ENCODE peak calls at places on chromosome 5, in five cellular contexts. One of them, this sample, is unnamed.

GRCh38 chr5:138760448-138761110 is 7.4 kb downstream of the CTNNA1 start:
- DNase-seq in GM12878: no peak
- DNase-seq in HCT116: no peak
- DNase-seq in HepG2: no peak
- DNase-seq in K562: no peak
- DNase-seq in this sample: no peak

GRCh38 chr5:108747111-108748009 is at the start of gene FER:
- DNase-seq in GM12878: peak; percentile 58
- DNase-seq in HCT116: peak; percentile 75
- DNase-seq in HepG2: peak; percentile 12
- DNase-seq in K562: peak; percentile 48
- DNase-seq in this sample: peak; percentile 48

GRCh38 chr5:5494489-5495402 is 72.3 kb downstream of the ICE1 start:
- DNase-seq in GM12878: peak; percentile 12
- DNase-seq in HCT116: peak; percentile 55
- DNase-seq in HepG2: peak; percentile 51
- DNase-seq in K562: peak; percentile 98
- DNase-seq in this sample: no peak

GRCh38 chr5:58998539-58998938 is 415.7 kb downstream of the RAB3C start:
- DNase-seq in GM12878: no peak
- DNase-seq in HCT116: no peak
- DNase-seq in HepG2: no peak
- DNase-seq in K562: no peak
- DNase-seq in this sample: peak; percentile 54

GRCh38 chr5:26690511-26690910 is 347.9 kb downstream of the CDH9 start:
- DNase-seq in GM12878: no peak
- DNase-seq in HCT116: no peak
- DNase-seq in HepG2: no peak
- DNase-seq in K562: no peak
- DNase-seq in this sample: no peak

GRCh38 chr5:62139741-62140140 is 166.3 kb upstream of the KIF2A start:
- DNase-seq in GM12878: no peak
- DNase-seq in HCT116: no peak
- DNase-seq in HepG2: no peak
- DNase-seq in K562: no peak
- DNase-seq in this sample: no peak

GRCh38 chr5:173324115-173325001 is 3.9 kb downstream of the STC2 start:
- DNase-seq in GM12878: no peak
- DNase-seq in HCT116: no peak
- DNase-seq in HepG2: no peak
- DNase-seq in K562: peak; percentile 69
- DNase-seq in this sample: no peak

GRCh38 chr5:178564386-178564785 is 25.8 kb downstream of the COL23A1 start:
- DNase-seq in GM12878: no peak
- DNase-seq in HCT116: no peak
- DNase-seq in HepG2: no peak
- DNase-seq in K562: no peak
- DNase-seq in this sample: no peak

GRCh38 chr5:172444626-172445365 is 9.5 kb downstream of the SH3PXD2B start:
- DNase-seq in GM12878: no peak
- DNase-seq in HCT116: no peak
- DNase-seq in HepG2: no peak
- DNase-seq in K562: no peak
- DNase-seq in this sample: no peak

GRCh38 chr5:44332360-44332971 is 56.8 kb downstream of the FGF10 start:
- DNase-seq in GM12878: no peak
- DNase-seq in HCT116: peak; percentile 39
- DNase-seq in HepG2: peak; percentile 17
- DNase-seq in K562: peak; percentile 31
- DNase-seq in this sample: peak; percentile 48

GRCh38 chr5:42894057-42894456 is 82.4 kb upstream of the SELENOP start:
- DNase-seq in GM12878: no peak
- DNase-seq in HCT116: no peak
- DNase-seq in HepG2: no peak
- DNase-seq in K562: no peak
- DNase-seq in this sample: no peak

GRCh38 chr5:173395257-173395932 is 67.2 kb upstream of the STC2 start:
- DNase-seq in GM12878: no peak
- DNase-seq in HCT116: peak; percentile 6
- DNase-seq in HepG2: peak; percentile 16
- DNase-seq in K562: peak; percentile 25
- DNase-seq in this sample: peak; percentile 12

GRCh38 chr5:170107674-170108073 is 2.0 kb downstream of the FOXI1 start:
- DNase-seq in GM12878: no peak
- DNase-seq in HCT116: no peak
- DNase-seq in HepG2: no peak
- DNase-seq in K562: no peak
- DNase-seq in this sample: no peak

GRCh38 chr5:121251954-121252353 is 599.7 kb upstream of the FTMT start:
- DNase-seq in GM12878: no peak
- DNase-seq in HCT116: peak; percentile 40
- DNase-seq in HepG2: peak; percentile 10
- DNase-seq in K562: no peak
- DNase-seq in this sample: peak; percentile 34

GRCh38 chr5:31824886-31825774 is 186.2 kb downstream of the PDZD2 start:
- DNase-seq in GM12878: no peak
- DNase-seq in HCT116: peak; percentile 61
- DNase-seq in HepG2: peak; percentile 41
- DNase-seq in K562: no peak
- DNase-seq in this sample: peak; percentile 36

GRCh38 chr5:54611290-54611951 is 93.9 kb downstream of the SNX18 start:
- DNase-seq in GM12878: no peak
- DNase-seq in HCT116: no peak
- DNase-seq in HepG2: no peak
- DNase-seq in K562: no peak
- DNase-seq in this sample: no peak
- TF ChIP-seq REST in GM12878: no peak
- TF ChIP-seq REST in HCT116: no peak
- TF ChIP-seq REST in HepG2: no peak
- TF ChIP-seq REST in K562: no peak
- TF ChIP-seq REST in this sample: no peak

DNA sequence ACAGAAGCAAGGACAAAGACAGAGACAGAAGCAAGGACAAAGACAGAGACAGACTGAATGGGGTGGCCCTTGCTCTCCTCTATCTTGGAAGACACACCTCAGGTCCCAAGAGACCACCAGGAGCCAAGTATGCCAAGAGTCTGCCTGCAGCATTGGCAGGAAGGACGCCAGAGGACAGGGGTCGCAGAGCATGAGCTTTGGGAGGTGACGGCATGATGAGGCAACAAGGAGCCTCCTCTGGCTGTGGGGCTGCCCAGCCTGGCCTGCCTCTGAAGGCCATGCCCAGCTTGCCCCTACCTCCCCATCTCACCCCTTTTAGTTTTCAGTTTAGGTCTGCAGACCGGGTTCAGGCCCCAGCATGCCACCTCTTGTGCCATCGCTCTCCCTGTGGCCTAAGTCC is 17.6 kb downstream of the PDGFRB start:
- DNase-seq in GM12878: no peak
- DNase-seq in HCT116: no peak
- DNase-seq in HepG2: peak; percentile 37
- DNase-seq in K562: no peak
- DNase-seq in this sample: no peak
- TF ChIP-seq CEBPB in GM12878: no peak
- TF ChIP-seq CEBPB in HCT116: no peak
- TF ChIP-seq CEBPB in HepG2: peak; percentile 39
- TF ChIP-seq CEBPB in K562: no peak
- TF ChIP-seq CEBPB in this sample: no peak

DNA sequence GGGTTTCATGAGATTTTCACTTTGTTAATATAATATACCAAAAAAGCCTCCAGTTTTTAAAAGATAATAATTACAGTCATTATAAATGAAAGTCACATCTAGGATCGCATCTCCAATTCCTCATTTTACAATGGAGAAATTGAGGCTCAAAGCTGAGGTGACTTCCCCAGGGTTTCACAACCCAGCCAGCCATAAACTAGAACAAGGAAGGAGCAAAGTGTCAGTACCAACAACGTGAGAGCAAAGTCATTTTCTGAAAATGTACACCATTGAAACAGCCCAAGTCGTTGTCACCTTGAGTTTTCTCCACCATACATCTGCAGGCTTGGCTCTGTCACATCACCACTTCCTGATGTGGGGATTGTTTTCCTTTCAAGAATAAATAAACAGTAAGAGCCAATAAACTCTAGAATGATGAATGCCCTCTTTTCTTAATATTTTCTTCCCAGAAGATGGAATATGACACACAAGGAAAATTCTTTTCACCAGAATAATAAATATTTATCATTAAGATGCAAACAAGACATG is 184.5 kb upstream of the PTGER4 start:
- DNase-seq in GM12878: no peak
- DNase-seq in HCT116: no peak
- DNase-seq in HepG2: no peak
- DNase-seq in K562: no peak
- DNase-seq in this sample: no peak
- TF ChIP-seq REST in GM12878: no peak
- TF ChIP-seq REST in HCT116: no peak
- TF ChIP-seq REST in HepG2: no peak
- TF ChIP-seq REST in K562: no peak
- TF ChIP-seq REST in this sample: no peak

GRCh38 chr5:142783601-142784291 is 13.6 kb downstream of the ARHGAP26 start:
- DNase-seq in GM12878: peak; percentile 52
- DNase-seq in HCT116: no peak
- DNase-seq in HepG2: no peak
- DNase-seq in K562: no peak
- DNase-seq in this sample: no peak
- TF ChIP-seq CEBPB in GM12878: no peak
- TF ChIP-seq CEBPB in HCT116: no peak
- TF ChIP-seq CEBPB in HepG2: no peak
- TF ChIP-seq CEBPB in K562: no peak
- TF ChIP-seq CEBPB in this sample: no peak

GRCh38 chr5:159010611-159011497 is 88.9 kb downstream of the EBF1 start:
- DNase-seq in GM12878: peak; percentile 84
- DNase-seq in HCT116: no peak
- DNase-seq in HepG2: no peak
- DNase-seq in K562: no peak
- DNase-seq in this sample: no peak
- TF ChIP-seq REST in GM12878: no peak
- TF ChIP-seq REST in HCT116: no peak
- TF ChIP-seq REST in HepG2: no peak
- TF ChIP-seq REST in K562: no peak
- TF ChIP-seq REST in this sample: no peak

DNA sequence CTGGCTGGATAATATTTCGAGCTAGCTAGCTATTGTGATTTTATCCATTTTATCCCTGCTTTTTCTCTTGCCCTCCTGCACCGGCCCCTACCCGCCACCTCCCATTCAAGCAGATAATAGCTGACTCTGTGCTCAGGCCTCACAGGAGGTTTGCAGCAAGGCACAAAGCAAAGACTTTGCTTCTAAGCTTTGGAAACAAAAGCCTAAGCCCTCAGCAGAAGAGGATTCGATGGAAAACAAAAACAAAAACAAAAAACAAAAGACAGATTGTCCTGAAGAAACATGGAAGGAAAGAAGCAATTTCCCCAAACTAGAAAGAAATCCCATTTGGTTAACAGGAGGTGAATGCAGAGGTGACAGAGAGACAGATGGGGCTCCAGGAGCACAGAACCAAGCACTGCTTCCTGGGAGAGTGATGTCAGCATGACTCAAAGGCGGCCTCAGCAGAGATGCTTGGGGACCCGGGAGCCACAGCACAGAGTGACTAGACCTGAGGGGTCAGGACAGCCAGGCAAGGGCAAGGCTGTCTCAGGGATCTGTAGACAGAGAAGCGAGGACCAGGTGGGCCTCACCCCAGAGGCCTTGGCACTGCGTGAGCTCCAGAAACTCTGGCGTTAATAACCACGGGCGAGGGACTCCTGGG is 28.4 kb downstream of the MTX3 start:
- DNase-seq in GM12878: no peak
- DNase-seq in HCT116: no peak
- DNase-seq in HepG2: no peak
- DNase-seq in K562: no peak
- DNase-seq in this sample: no peak
- TF ChIP-seq CEBPB in GM12878: no peak
- TF ChIP-seq CEBPB in HCT116: no peak
- TF ChIP-seq CEBPB in HepG2: no peak
- TF ChIP-seq CEBPB in K562: no peak
- TF ChIP-seq CEBPB in this sample: no peak

DNA sequence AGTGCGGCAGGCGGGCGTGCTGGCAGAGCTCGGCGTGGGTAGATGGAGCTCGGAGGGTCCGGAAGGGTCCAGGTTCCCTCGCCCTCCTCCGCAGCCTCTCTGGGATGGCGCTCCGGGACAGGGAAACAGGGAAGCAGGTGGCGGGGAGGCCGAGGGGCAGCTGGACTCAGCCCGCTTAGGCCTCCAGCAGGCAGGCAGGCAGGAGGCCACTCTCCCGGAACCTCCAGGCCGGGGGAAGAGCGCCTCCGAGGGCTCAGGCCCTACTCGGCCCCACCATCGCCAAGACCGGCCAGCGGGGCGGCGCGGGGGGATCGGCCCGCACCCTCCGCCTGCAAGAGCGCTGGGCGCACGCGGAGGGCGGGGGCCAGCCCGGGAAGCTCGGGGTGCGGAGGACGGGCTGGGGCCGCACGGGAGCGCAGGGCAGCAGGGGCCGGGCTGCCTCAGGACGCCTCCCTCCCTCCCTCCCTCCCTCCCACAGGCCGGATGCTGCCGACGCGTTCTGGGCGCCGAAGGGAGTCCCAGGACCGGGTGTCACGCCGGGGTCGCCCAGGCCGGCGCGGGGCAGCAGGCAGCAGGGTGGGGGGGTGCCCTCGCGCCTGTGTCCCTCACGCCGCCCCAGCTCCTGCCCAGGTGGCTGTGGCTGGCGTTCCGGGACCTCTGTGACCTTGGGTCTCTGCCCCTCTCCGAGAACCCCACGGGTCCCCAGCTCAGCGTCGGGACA is 977 bp downstream of the MGAT4B start:
- DNase-seq in GM12878: no peak
- DNase-seq in HCT116: no peak
- DNase-seq in HepG2: no peak
- DNase-seq in K562: peak; percentile 79
- DNase-seq in this sample: peak; percentile 29
- TF ChIP-seq REST in GM12878: no peak
- TF ChIP-seq REST in HCT116: no peak
- TF ChIP-seq REST in HepG2: no peak
- TF ChIP-seq REST in K562: no peak
- TF ChIP-seq REST in this sample: no peak

DNA sequence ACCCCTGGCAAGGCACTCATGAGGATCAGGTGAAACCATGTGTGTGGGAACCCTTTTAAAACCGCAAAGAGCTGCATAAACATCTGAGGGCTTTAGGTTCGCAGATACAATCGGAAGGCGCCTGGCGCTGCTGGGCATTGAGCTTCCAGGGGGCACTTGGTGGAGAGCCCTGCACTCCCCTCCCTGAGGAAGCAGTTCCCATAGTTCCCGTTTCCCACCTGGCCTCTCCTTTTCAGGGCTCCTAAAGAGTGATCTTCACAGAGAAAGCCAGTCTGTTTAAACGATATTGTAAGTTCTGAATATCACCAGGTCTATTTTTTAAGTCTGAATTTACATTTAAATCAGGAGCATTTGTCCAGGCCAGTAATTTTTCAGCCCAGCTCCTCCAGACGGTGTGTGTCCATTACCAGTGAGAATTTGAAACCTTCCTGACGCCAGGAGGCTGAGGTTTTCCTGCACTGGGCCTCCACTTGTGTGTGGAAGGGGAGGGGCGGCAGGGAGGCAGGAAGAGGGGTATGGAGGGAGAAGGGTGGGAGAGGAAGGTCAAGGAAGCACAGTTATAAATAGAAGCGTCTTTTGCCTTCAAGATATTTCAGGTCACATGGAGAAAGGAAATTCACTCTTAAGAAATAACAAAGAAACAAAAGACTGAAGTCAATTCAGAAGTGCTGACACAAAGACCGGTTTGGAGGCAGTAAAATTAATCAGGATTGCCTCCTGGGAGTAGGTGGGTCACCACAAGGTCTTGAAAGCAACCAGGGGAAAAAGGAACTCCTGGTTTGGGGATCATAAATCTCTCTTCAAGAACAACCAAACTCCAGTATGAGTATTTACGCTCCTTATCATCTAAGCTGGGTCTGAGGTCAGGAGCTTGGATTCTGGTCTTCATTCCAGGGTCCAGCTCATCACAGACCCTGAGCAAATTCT is 14.3 kb upstream of the MGAT1 start:
- DNase-seq in GM12878: no peak
- DNase-seq in HCT116: no peak
- DNase-seq in HepG2: no peak
- DNase-seq in K562: no peak
- DNase-seq in this sample: no peak
- TF ChIP-seq CEBPB in GM12878: no peak
- TF ChIP-seq CEBPB in HCT116: no peak
- TF ChIP-seq CEBPB in HepG2: no peak
- TF ChIP-seq CEBPB in K562: no peak
- TF ChIP-seq CEBPB in this sample: no peak